ENCODE peak calls at places on chromosomes 4 and X, in nine cellular contexts. P is GM10248; A is MG63; J is HT-29; G is mesenteric fat pad; I is psoas muscle; R is activated CD4-positive, alpha-beta memory T cell treated with anti-CD3 and anti-CD28 coated beads, Interleukin-2, amount 10 ng/mL, durations not matched to agents 7 days and 5 days; H is retinal pigment epithelial cell; Q is HEK293T. W is an unnamed sample.

GRCh38 chrX:125710403-125711062 is 390.9 kb downstream of the TEX13C start:
- DNase-seq in G (no peak), I (no peak), J (no peak), H (no peak), P (no peak), A (no peak), R (no peak), Q (no peak), W (no peak)

GRCh38 chr4:48718818-48719465 is 61.1 kb downstream of the FRYL start:
- DNase-seq in I (no peak), Q (no peak), R (no peak), J (no peak), P (no peak), H (no peak), A (no peak), G (no peak), W (no peak)

GRCh38 chrX:24574743-24575142 is 72.4 kb downstream of the PCYT1B start:
- DNase-seq in H (no peak), G (no peak), J (no peak), A (no peak), I (no peak), R (no peak), Q (no peak), P (no peak), W (no peak)

GRCh38 chr4:147078362-147078761 is 132.7 kb upstream of the TTC29 start:
- DNase-seq in P (no peak), G (no peak), H (no peak), I (no peak), A (no peak), Q (no peak), J (no peak), R (no peak), W (no peak)

GRCh38 chr4:121900132-121900983 is 30.1 kb upstream of the BBS7 start:
- DNase-seq in H (no peak), R (peak; percentile 56), G (no peak), A (peak; percentile 14), P (peak; percentile 37), J (peak; percentile 77), I (no peak), Q (peak; percentile 61), W (no peak)

GRCh38 chrX:95071621-95072020 is 1397.6 kb downstream of the FAM133A start:
- DNase-seq in G (no peak), P (no peak), Q (no peak), R (no peak), H (no peak), A (no peak), I (no peak), J (no peak), W (no peak)

GRCh38 chrX:50403903-50404302 is 66.7 kb downstream of the DGKK start:
- DNase-seq in Q (no peak), G (no peak), J (no peak), R (no peak), H (no peak), I (no peak), A (no peak), P (no peak), W (no peak)

GRCh38 chr4:179709961-179710624 is 2267.9 kb upstream of the AGA start:
- DNase-seq in J (no peak), R (no peak), P (no peak), I (no peak), H (no peak), A (no peak), Q (no peak), G (no peak), W (no peak)

GRCh38 chrX:26649534-26649933 is 433.6 kb downstream of the MAGEB5 start:
- DNase-seq in P (peak; percentile 16), I (no peak), R (no peak), Q (peak; percentile 15), G (no peak), A (no peak), H (no peak), J (peak; percentile 34), W (no peak)

GRCh38 chr4:181618038-181618618 is 625.1 kb upstream of the TENM3 start:
- DNase-seq in A (no peak), P (no peak), Q (no peak), R (no peak), J (no peak), I (no peak), G (no peak), H (no peak), W (no peak)

GRCh38 chrX:111376897-111377601 is 34.9 kb downstream of the DCX start:
- DNase-seq in J (no peak), A (no peak), H (no peak), I (no peak), R (no peak), P (no peak), Q (no peak), G (no peak), W (no peak)

GRCh38 chrX:24081661-24082154 is 27.0 kb downstream of the EIF2S3 start:
- DNase-seq in P (no peak), G (no peak), J (peak; percentile 54), I (peak; percentile 71), H (peak; percentile 16), Q (peak; percentile 38), A (peak; percentile 79), R (peak; percentile 63), W (peak; percentile 56)

GRCh38 chr4:138828926-138829325 is 186.7 kb upstream of the NOCT start:
- DNase-seq in H (no peak), J (no peak), G (no peak), Q (no peak), I (no peak), P (no peak), A (no peak), R (no peak), W (no peak)

GRCh38 chr4:169270810-169271691 is at the start of gene SH3RF1:
- DNase-seq in G (peak; percentile 95), Q (peak; percentile 72), A (peak; percentile 88), R (peak; percentile 20), P (peak; percentile 85), I (peak; percentile 94), J (peak; percentile 77), H (no peak), W (peak; percentile 91)

GRCh38 chrX:54447461-54447860 is 7.3 kb downstream of the TSR2 start:
- DNase-seq in R (no peak), P (no peak), I (no peak), G (no peak), J (peak; percentile 42), Q (peak; percentile 49), A (peak; percentile 3), H (no peak), W (no peak)

GRCh38 chrX:6732101-6732500 is 197.2 kb upstream of the VCX3A start:
- DNase-seq in I (no peak), H (no peak), P (no peak), G (no peak), J (no peak), Q (no peak), R (no peak), A (no peak), W (no peak)

GRCh38 chr4:82948647-82949204 is 48.2 kb downstream of the THAP9 start:
- DNase-seq in G (no peak), Q (no peak), J (no peak), A (no peak), I (no peak), R (no peak), P (no peak), H (peak; percentile 2), W (no peak)

GRCh38 chr4:98338761-98339438 is 77.7 kb downstream of the RAP1GDS1 start:
- DNase-seq in J (no peak), P (no peak), A (no peak), R (no peak), G (no peak), H (no peak), I (no peak), Q (no peak), W (no peak)

GRCh38 chr4:74055096-74055495 is 16.6 kb upstream of the CXCL3 start:
- DNase-seq in P (no peak), I (no peak), H (no peak), A (no peak), J (no peak), G (no peak), R (no peak), Q (no peak), W (no peak)

GRCh38 chr4:39514888-39515401 is 12.3 kb downstream of the UGDH start:
- DNase-seq in G (no peak), A (no peak), P (no peak), R (no peak), Q (no peak), I (no peak), J (peak; percentile 70), H (no peak), W (peak; percentile 81)

W was measured in ovary.